ENCODE peak calls at places on chromosomes 16 and 17, in eight cellular contexts. One of them, this sample, is unnamed.
A peak's percentile ranks its signal among the peaks of the same experiment; 100 is the strongest.

GRCh38 chr17:10614536-10615155 is 42.5 kb downstream of the MYH3 start:
- DNase-seq in fibroblast of lung: peak; percentile 65
- DNase-seq in neural progenitor cell: peak; percentile 81
- DNase-seq in PC-9: no peak
- DNase-seq in K562: peak; percentile 41
- DNase-seq in GM12878: no peak
- DNase-seq in astrocyte: peak; percentile 2
- DNase-seq in A549: peak; percentile 77
- DNase-seq in this sample: peak; percentile 54

GRCh38 chr16:14097182-14097951 is 26.2 kb downstream of the MRTFB start:
- DNase-seq in fibroblast of lung: no peak
- DNase-seq in neural progenitor cell: peak; percentile 34
- DNase-seq in PC-9: peak; percentile 97
- DNase-seq in K562: no peak
- DNase-seq in GM12878: no peak
- DNase-seq in astrocyte: no peak
- DNase-seq in A549: no peak
- DNase-seq in this sample: no peak

GRCh38 chr17:77556408-77557068 is 402.0 kb upstream of the TNRC6C start:
- DNase-seq in fibroblast of lung: no peak
- DNase-seq in neural progenitor cell: peak; percentile 33
- DNase-seq in PC-9: no peak
- DNase-seq in K562: no peak
- DNase-seq in GM12878: no peak
- DNase-seq in astrocyte: no peak
- DNase-seq in A549: no peak
- DNase-seq in this sample: no peak

GRCh38 chr16:9469512-9469911 is 378.1 kb downstream of the HAPSTR1 start:
- DNase-seq in fibroblast of lung: no peak
- DNase-seq in neural progenitor cell: no peak
- DNase-seq in PC-9: no peak
- DNase-seq in K562: no peak
- DNase-seq in GM12878: no peak
- DNase-seq in astrocyte: peak; percentile 26
- DNase-seq in A549: no peak
- DNase-seq in this sample: no peak

GRCh38 chr17:20975566-20975965 is 67.2 kb downstream of the USP22 start:
- DNase-seq in fibroblast of lung: no peak
- DNase-seq in neural progenitor cell: no peak
- DNase-seq in PC-9: no peak
- DNase-seq in K562: no peak
- DNase-seq in GM12878: no peak
- DNase-seq in astrocyte: no peak
- DNase-seq in A549: no peak
- DNase-seq in this sample: no peak

GRCh38 chr17:17087424-17088103 is 45.3 kb downstream of the MPRIP start:
- DNase-seq in fibroblast of lung: no peak
- DNase-seq in neural progenitor cell: no peak
- DNase-seq in PC-9: no peak
- DNase-seq in K562: no peak
- DNase-seq in GM12878: no peak
- DNase-seq in astrocyte: no peak
- DNase-seq in A549: no peak
- DNase-seq in this sample: no peak

GRCh38 chr17:68943123-68943811 is 11.9 kb downstream of the ABCA8 start:
- DNase-seq in fibroblast of lung: no peak
- DNase-seq in neural progenitor cell: no peak
- DNase-seq in PC-9: no peak
- DNase-seq in K562: no peak
- DNase-seq in GM12878: no peak
- DNase-seq in astrocyte: no peak
- DNase-seq in A549: no peak
- DNase-seq in this sample: no peak

GRCh38 chr16:75535901-75536300 is at the start of gene CHST5:
- DNase-seq in fibroblast of lung: no peak
- DNase-seq in neural progenitor cell: no peak
- DNase-seq in PC-9: no peak
- DNase-seq in K562: no peak
- DNase-seq in GM12878: no peak
- DNase-seq in astrocyte: no peak
- DNase-seq in A549: no peak
- DNase-seq in this sample: no peak

GRCh38 chr17:76054112-76054476 is 18.2 kb downstream of the SRP68 start:
- DNase-seq in fibroblast of lung: peak; percentile 49
- DNase-seq in neural progenitor cell: no peak
- DNase-seq in PC-9: peak; percentile 87
- DNase-seq in K562: no peak
- DNase-seq in GM12878: no peak
- DNase-seq in astrocyte: peak; percentile 71
- DNase-seq in A549: peak; percentile 34
- DNase-seq in this sample: no peak

GRCh38 chr16:56576585-56577299 is 11.9 kb downstream of the MT4 start:
- DNase-seq in fibroblast of lung: peak; percentile 67
- DNase-seq in neural progenitor cell: peak; percentile 72
- DNase-seq in PC-9: peak; percentile 95
- DNase-seq in K562: peak; percentile 77
- DNase-seq in GM12878: peak; percentile 32
- DNase-seq in astrocyte: peak; percentile 15
- DNase-seq in A549: peak; percentile 41
- DNase-seq in this sample: peak; percentile 78

GRCh38 chr16:10988164-10988803 is 43.9 kb downstream of the CLEC16A start:
- DNase-seq in fibroblast of lung: no peak
- DNase-seq in neural progenitor cell: peak; percentile 35
- DNase-seq in PC-9: peak; percentile 48
- DNase-seq in K562: peak; percentile 31
- DNase-seq in GM12878: no peak
- DNase-seq in astrocyte: no peak
- DNase-seq in A549: peak; percentile 28
- DNase-seq in this sample: peak; percentile 32

GRCh38 chr17:66677201-66677981 is 157.5 kb upstream of the CACNG5 start:
- DNase-seq in fibroblast of lung: peak; percentile 78
- DNase-seq in neural progenitor cell: no peak
- DNase-seq in PC-9: peak; percentile 71
- DNase-seq in K562: no peak
- DNase-seq in GM12878: no peak
- DNase-seq in astrocyte: peak; percentile 90
- DNase-seq in A549: no peak
- DNase-seq in this sample: no peak

GRCh38 chr17:81463506-81463905 is 49.1 kb downstream of the ACTG1 start:
- DNase-seq in fibroblast of lung: no peak
- DNase-seq in neural progenitor cell: no peak
- DNase-seq in PC-9: no peak
- DNase-seq in K562: no peak
- DNase-seq in GM12878: no peak
- DNase-seq in astrocyte: no peak
- DNase-seq in A549: no peak
- DNase-seq in this sample: no peak

GRCh38 chr17:61635913-61636432 is 45.0 kb upstream of the NACA2 start:
- DNase-seq in fibroblast of lung: peak; percentile 79
- DNase-seq in neural progenitor cell: peak; percentile 55
- DNase-seq in PC-9: peak; percentile 43
- DNase-seq in K562: peak; percentile 16
- DNase-seq in GM12878: peak; percentile 35
- DNase-seq in astrocyte: peak; percentile 16
- DNase-seq in A549: no peak
- DNase-seq in this sample: peak; percentile 70

GRCh38 chr16:75758215-75758614 is 31.9 kb upstream of the CPHXL start:
- DNase-seq in fibroblast of lung: peak; percentile 35
- DNase-seq in neural progenitor cell: no peak
- DNase-seq in PC-9: no peak
- DNase-seq in K562: no peak
- DNase-seq in GM12878: no peak
- DNase-seq in astrocyte: peak; percentile 79
- DNase-seq in A549: no peak
- DNase-seq in this sample: no peak

GRCh38 chr16:75012380-75013081 is 13.7 kb downstream of the ZNRF1 start:
- DNase-seq in fibroblast of lung: no peak
- DNase-seq in neural progenitor cell: no peak
- DNase-seq in PC-9: no peak
- DNase-seq in K562: no peak
- DNase-seq in GM12878: no peak
- DNase-seq in astrocyte: no peak
- DNase-seq in A549: no peak
- DNase-seq in this sample: no peak

GRCh38 chr17:67784364-67785121 is 40.8 kb upstream of the BPTF start:
- DNase-seq in fibroblast of lung: no peak
- DNase-seq in neural progenitor cell: no peak
- DNase-seq in PC-9: no peak
- DNase-seq in K562: peak; percentile 91
- DNase-seq in GM12878: no peak
- DNase-seq in astrocyte: no peak
- DNase-seq in A549: no peak
- DNase-seq in this sample: no peak

GRCh38 chr17:77011173-77012011 is 129.4 kb upstream of the SEC14L1 start:
- DNase-seq in fibroblast of lung: peak; percentile 62
- DNase-seq in neural progenitor cell: peak; percentile 61
- DNase-seq in PC-9: no peak
- DNase-seq in K562: no peak
- DNase-seq in GM12878: no peak
- DNase-seq in astrocyte: no peak
- DNase-seq in A549: no peak
- DNase-seq in this sample: peak; percentile 85

GRCh38 chr17:60524463-60525346 is 1.3 kb downstream of the APPBP2 start:
- DNase-seq in fibroblast of lung: peak; percentile 75
- DNase-seq in neural progenitor cell: no peak
- DNase-seq in PC-9: no peak
- DNase-seq in K562: no peak
- DNase-seq in GM12878: no peak
- DNase-seq in astrocyte: peak; percentile 15
- DNase-seq in A549: no peak
- DNase-seq in this sample: peak; percentile 5

DNA sequence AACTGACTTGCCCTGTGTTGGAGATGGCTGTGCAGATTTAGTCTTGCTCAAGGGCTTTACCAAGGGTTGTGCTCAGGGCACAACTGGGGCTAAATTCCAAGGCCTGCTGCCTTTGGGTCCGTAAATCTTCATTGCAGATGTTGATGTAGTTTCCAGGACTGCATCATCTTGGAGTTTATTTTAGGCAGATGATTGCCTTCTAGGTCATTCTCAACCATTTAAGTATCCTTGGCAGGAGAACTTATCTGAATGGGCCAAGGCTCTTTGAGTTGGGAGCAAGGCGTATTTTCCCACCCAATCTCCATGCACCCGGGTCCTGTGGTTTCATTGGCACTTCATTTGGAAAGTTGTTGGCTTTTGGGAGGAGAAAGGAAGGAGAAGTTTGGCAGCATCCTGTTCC is 200.3 kb downstream of the MSI2 start:
- DNase-seq in fibroblast of lung: peak; percentile 52
- DNase-seq in neural progenitor cell: no peak
- DNase-seq in PC-9: no peak
- DNase-seq in K562: no peak
- DNase-seq in GM12878: no peak
- DNase-seq in astrocyte: peak; percentile 79
- DNase-seq in A549: no peak
- DNase-seq in this sample: no peak
- H3K27ac ChIP-seq in fibroblast of lung: no peak overlapping the region
- H3K27ac ChIP-seq in neural progenitor cell: no peak overlapping the region
- H3K27ac ChIP-seq in PC-9: no peak overlapping the region
- H3K27ac ChIP-seq in K562: no peak overlapping the region
- H3K27ac ChIP-seq in GM12878: peak overlapping the region; percentile 98
- H3K27ac ChIP-seq in astrocyte: no peak overlapping the region
- H3K27ac ChIP-seq in A549: peak overlapping the region; percentile 38
- H3K27ac ChIP-seq in this sample: no peak overlapping the region

GRCh38 chr17:14318109-14318905 is 17.4 kb downstream of the HS3ST3B1 start:
- DNase-seq in fibroblast of lung: no peak
- DNase-seq in neural progenitor cell: no peak
- DNase-seq in PC-9: no peak
- DNase-seq in K562: no peak
- DNase-seq in GM12878: no peak
- DNase-seq in astrocyte: no peak
- DNase-seq in A549: no peak
- DNase-seq in this sample: no peak
- H3K4me2 ChIP-seq in fibroblast of lung: no peak overlapping the region
- H3K4me2 ChIP-seq in neural progenitor cell: peak overlapping the region; percentile 62
- H3K4me2 ChIP-seq in PC-9: no peak overlapping the region
- H3K4me2 ChIP-seq in K562: no peak overlapping the region
- H3K4me2 ChIP-seq in GM12878: no peak overlapping the region
- H3K4me2 ChIP-seq in astrocyte: no peak overlapping the region
- H3K4me2 ChIP-seq in A549: no peak overlapping the region
- H3K4me2 ChIP-seq in this sample: no peak overlapping the region

GRCh38 chr17:47197821-47198220 is 8.7 kb upstream of the CDC27 start:
- DNase-seq in fibroblast of lung: no peak
- DNase-seq in neural progenitor cell: no peak
- DNase-seq in PC-9: no peak
- DNase-seq in K562: peak; percentile 68
- DNase-seq in GM12878: no peak
- DNase-seq in astrocyte: peak; percentile 16
- DNase-seq in A549: no peak
- DNase-seq in this sample: no peak

GRCh38 chr17:47201168-47201567 is 8.0 kb upstream of the MYL4 start:
- DNase-seq in fibroblast of lung: no peak
- DNase-seq in neural progenitor cell: no peak
- DNase-seq in PC-9: no peak
- DNase-seq in K562: no peak
- DNase-seq in GM12878: no peak
- DNase-seq in astrocyte: no peak
- DNase-seq in A549: no peak
- DNase-seq in this sample: no peak

GRCh38 chr17:47203984-47204721 is 5.0 kb upstream of the MYL4 start:
- DNase-seq in fibroblast of lung: no peak
- DNase-seq in neural progenitor cell: no peak
- DNase-seq in PC-9: no peak
- DNase-seq in K562: no peak
- DNase-seq in GM12878: no peak
- DNase-seq in astrocyte: peak; percentile 53
- DNase-seq in A549: no peak
- DNase-seq in this sample: peak; percentile 87

GRCh38 chr17:47199627-47200324 is 9.4 kb upstream of the MYL4 start:
- DNase-seq in fibroblast of lung: no peak
- DNase-seq in neural progenitor cell: no peak
- DNase-seq in PC-9: no peak
- DNase-seq in K562: no peak
- DNase-seq in GM12878: no peak
- DNase-seq in astrocyte: no peak
- DNase-seq in A549: no peak
- DNase-seq in this sample: peak; percentile 83

DNA sequence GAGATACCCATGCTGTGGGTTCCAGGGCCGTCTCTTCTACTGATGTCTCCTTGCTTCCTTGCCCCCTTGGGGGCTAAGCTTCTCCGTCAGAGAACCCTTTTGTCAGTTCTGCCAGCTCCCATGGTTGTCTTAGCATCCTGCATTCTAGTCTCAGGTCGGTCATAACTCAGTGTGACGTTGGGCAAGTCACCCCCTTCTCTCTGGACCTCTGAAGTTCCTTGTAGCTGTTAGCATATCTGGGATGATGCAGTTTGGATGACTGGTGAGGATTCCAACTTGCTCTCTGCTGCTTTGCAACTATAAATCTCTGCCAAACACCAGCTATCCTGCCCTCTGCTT is 8.9 kb upstream of the MYL4 start:
- DNase-seq in fibroblast of lung: no peak
- DNase-seq in neural progenitor cell: no peak
- DNase-seq in PC-9: no peak
- DNase-seq in K562: no peak
- DNase-seq in GM12878: no peak
- DNase-seq in astrocyte: no peak
- DNase-seq in A549: no peak
- DNase-seq in this sample: no peak
- H3K4me3 ChIP-seq in fibroblast of lung: no peak overlapping the region
- H3K4me3 ChIP-seq in neural progenitor cell: no peak overlapping the region
- H3K4me3 ChIP-seq in PC-9: no peak overlapping the region
- H3K4me3 ChIP-seq in K562: no peak overlapping the region
- H3K4me3 ChIP-seq in GM12878: no peak overlapping the region
- H3K4me3 ChIP-seq in astrocyte: no peak overlapping the region
- H3K4me3 ChIP-seq in A549: no peak overlapping the region
- H3K4me3 ChIP-seq in this sample: peak overlapping the region; percentile 39

GRCh38 chr17:8438441-8438840 is 2.8 kb downstream of the NDEL1 start:
- DNase-seq in fibroblast of lung: no peak
- DNase-seq in neural progenitor cell: no peak
- DNase-seq in PC-9: no peak
- DNase-seq in K562: no peak
- DNase-seq in GM12878: no peak
- DNase-seq in astrocyte: no peak
- DNase-seq in A549: no peak
- DNase-seq in this sample: no peak
- H3K27ac ChIP-seq in fibroblast of lung: no peak overlapping the region
- H3K27ac ChIP-seq in neural progenitor cell: no peak overlapping the region
- H3K27ac ChIP-seq in PC-9: no peak overlapping the region
- H3K27ac ChIP-seq in K562: no peak overlapping the region
- H3K27ac ChIP-seq in GM12878: no peak overlapping the region
- H3K27ac ChIP-seq in astrocyte: no peak overlapping the region
- H3K27ac ChIP-seq in A549: no peak overlapping the region
- H3K27ac ChIP-seq in this sample: no peak overlapping the region